ENCODE peak calls at places on chromosomes 11 and 22, in seven cellular contexts. G, B, O, I, W, D and J are unnamed samples.

GRCh38 chr11:133137939-133138338 is 394.4 kb downstream of the OPCML start:
- DNase-seq in I (no peak), B (no peak), G (no peak), O (no peak), D (no peak), W (no peak), J (no peak)

GRCh38 chr11:73510106-73510505 is 87.8 kb downstream of the FAM168A start:
- DNase-seq in B (no peak), I (no peak), W (no peak), G (no peak), D (no peak), O (no peak), J (no peak)

GRCh38 chr11:111185259-111185658 is 60.3 kb upstream of the POU2AF2 start:
- DNase-seq in O (no peak), G (no peak), B (peak), W (no peak), D (no peak), I (no peak), J (no peak)

GRCh38 chr11:20042025-20042639 is 118.1 kb downstream of the DBX1 start:
- DNase-seq in I (no peak), D (no peak), W (no peak), B (peak), G (no peak), O (no peak), J (no peak)

GRCh38 chr11:77107950-77108349 is 5.3 kb downstream of the OMP start:
- DNase-seq in D (peak), O (peak), B (peak), I (peak), W (peak), G (peak), J (peak)

GRCh38 chr11:1573077-1573846 is 1.2 kb upstream of the DUSP8 start:
- DNase-seq in B (no peak), G (no peak), I (peak), D (no peak), W (peak), O (no peak), J (no peak)

GRCh38 chr11:44936527-44936926 is 14.2 kb downstream of the TP53I11 start:
- DNase-seq in G (peak), D (peak), W (peak), I (peak), O (peak), B (peak), J (peak)

GRCh38 chr22:37109242-37109917 is at the start of gene TMPRSS6:
- DNase-seq in W (no peak), D (no peak), B (no peak), I (no peak), O (no peak), G (no peak), J (no peak)

GRCh38 chr11:125568970-125569912 is at the start of gene EI24:
- DNase-seq in W (peak), G (peak), I (peak), O (peak), B (peak), D (peak), J (peak)

GRCh38 chr11:83191491-83191890 is 2.0 kb upstream of the ANKRD42 start:
- DNase-seq in B (no peak), D (no peak), G (no peak), I (no peak), W (no peak), O (no peak), J (no peak)

GRCh38 chr11:9719949-9720646 is 56.2 kb downstream of the SWAP70 start:
- DNase-seq in W (no peak), B (no peak), I (no peak), G (no peak), D (no peak), O (no peak), J (no peak)

GRCh38 chr22:40407831-40408717 is 37.7 kb downstream of the SGSM3 start:
- DNase-seq in B (no peak), I (peak), W (no peak), D (no peak), G (no peak), O (no peak), J (no peak)

GRCh38 chr11:88508808-88509581 is 171.5 kb upstream of the CTSC start:
- DNase-seq in D (no peak), B (peak), W (no peak), I (peak), O (no peak), G (peak), J (no peak)

GRCh38 chr11:113022267-113022666 is 61.0 kb downstream of the NCAM1 start:
- DNase-seq in D (no peak), B (no peak), G (no peak), W (no peak), I (no peak), O (no peak), J (no peak)

GRCh38 chr11:59216654-59217640 is 4.2 kb upstream of the MPEG1 start:
- DNase-seq in B (peak), D (no peak), O (no peak), I (no peak), G (no peak), W (no peak), J (no peak)

GRCh38 chr11:12840871-12841516 is 166.8 kb downstream of the TEAD1 start:
- DNase-seq in I (no peak), G (no peak), W (no peak), B (peak), D (no peak), O (no peak), J (no peak)

GRCh38 chr11:20178976-20179375 is 18.7 kb upstream of the DBX1 start:
- DNase-seq in O (no peak), G (no peak), W (no peak), I (no peak), D (no peak), B (no peak), J (no peak)

GRCh38 chr11:107836811-107837210 is 21.8 kb downstream of the SLC35F2 start:
- DNase-seq in D (no peak), O (no peak), G (no peak), W (no peak), B (no peak), I (no peak), J (no peak)

GRCh38 chr11:35237860-35238715 is 99.1 kb downstream of the CD44 start:
- DNase-seq in G (no peak), O (no peak), D (peak), B (peak), W (peak), I (no peak), J (no peak)

GRCh38 chr11:19093976-19094375 is 23.0 kb upstream of the ZDHHC13 start:
- DNase-seq in D (no peak), W (no peak), I (no peak), O (no peak), G (no peak), B (peak), J (peak)

GRCh38 chr11:61120865-61121831 is 18.9 kb downstream of the CD5 start:
- DNase-seq in B (peak), G (no peak), D (peak), O (no peak), I (peak), W (peak), J (no peak)

GRCh38 chr22:20563464-20563906 is 56.1 kb downstream of the MED15 start:
- DNase-seq in O (no peak), D (no peak), G (no peak), W (no peak), I (no peak), B (no peak), J (no peak)

GRCh38 chr11:11279956-11280689 is 72.9 kb downstream of the CSNK2A3 start:
- DNase-seq in G (no peak), B (peak), I (no peak), O (peak), D (no peak), W (no peak), J (no peak)

GRCh38 chr22:25382762-25383161 is 163.3 kb downstream of the CRYBB2 start:
- DNase-seq in D (no peak), B (no peak), I (no peak), O (no peak), W (no peak), G (no peak), J (no peak)

GRCh38 chr11:45079567-45079942 is 66.9 kb upstream of the PRDM11 start:
- DNase-seq in B (no peak), W (no peak), D (no peak), G (no peak), O (no peak), I (no peak), J (no peak)

GRCh38 chr11:74932797-74933196 is 16.1 kb downstream of the XRRA1 start:
- DNase-seq in W (no peak), G (no peak), D (no peak), B (peak), I (no peak), O (peak), J (peak)

GRCh38 chr22:28983190-28983589 is 78.4 kb downstream of the C22orf31 start:
- DNase-seq in O (no peak), W (no peak), I (no peak), B (no peak), G (no peak), D (no peak), J (no peak)

GRCh38 chr22:47928626-47929025 is 1166.2 kb downstream of the TBC1D22A start:
- DNase-seq in I (no peak), D (no peak), G (no peak), B (no peak), O (no peak), W (no peak), J (no peak)

GRCh38 chr11:32131321-32131720 is 40.4 kb downstream of the RCN1 start:
- DNase-seq in B (peak), I (no peak), W (no peak), D (no peak), G (no peak), O (no peak), J (no peak)

GRCh38 chr11:6315811-6316425 is 4.4 kb downstream of the CAVIN3 start:
- DNase-seq in B (peak), I (peak), D (peak), W (peak), G (peak), O (no peak), J (no peak)

GRCh38 chr11:61174275-61174674 is 13.0 kb upstream of the VPS37C start:
- DNase-seq in W (no peak), I (no peak), B (no peak), D (no peak), G (no peak), O (no peak), J (no peak)

GRCh38 chr11:126403658-126404057 is 48.2 kb downstream of the ST3GAL4 start:
- DNase-seq in D (no peak), O (no peak), B (no peak), G (no peak), W (no peak), I (peak), J (no peak)

GRCh38 chr22:34878996-34879395 is 187.0 kb upstream of the ISX start:
- DNase-seq in I (no peak), D (no peak), B (no peak), W (no peak), G (no peak), O (no peak), J (no peak)

GRCh38 chr11:60905551-60906113 is 753 bp downstream of the PRPF19 start:
- DNase-seq in O (no peak), I (no peak), W (no peak), D (no peak), B (peak), G (no peak), J (no peak)

GRCh38 chr22:21042978-21043855 is 2.5 kb upstream of the LRRC74B start:
- DNase-seq in B (no peak), D (no peak), I (peak), O (no peak), G (no peak), W (no peak), J (no peak)

GRCh38 chr11:122995526-122995925 is 13.9 kb upstream of the BSX start:
- DNase-seq in D (no peak), G (no peak), B (no peak), W (no peak), O (no peak), I (no peak), J (no peak)

GRCh38 chr11:58928691-58929090 is 10.6 kb upstream of the GLYATL1 start:
- DNase-seq in B (no peak), O (no peak), W (no peak), I (no peak), G (no peak), D (no peak), J (no peak)

GRCh38 chr11:110032957-110033570 is 60.1 kb upstream of the ZC3H12C start:
- DNase-seq in I (no peak), D (no peak), O (no peak), W (no peak), B (no peak), G (no peak), J (no peak)

GRCh38 chr11:68506908-68507307 is 46.4 kb downstream of the PPP6R3 start:
- DNase-seq in G (no peak), B (no peak), W (no peak), D (no peak), I (no peak), O (no peak), J (no peak)
- TF ChIP-seq CTCF in G (no peak), B (no peak), W (no peak), D (no peak), I (no peak), O (no peak), J (no peak)

GRCh38 chr11:68038226-68038717 is 553 bp upstream of the TCIRG1 start:
- DNase-seq in D (peak), O (no peak), W (peak), G (peak), B (no peak), I (peak), J (no peak)

GRCh38 chr11:68037481-68038225 is 1.2 kb upstream of the TCIRG1 start:
- DNase-seq in D (peak), G (no peak), B (no peak), I (peak), W (peak), O (no peak), J (no peak)

GRCh38 chr11:68035266-68035876 is 3.5 kb upstream of the TCIRG1 start:
- DNase-seq in D (no peak), I (peak), O (no peak), W (no peak), G (peak), B (no peak), J (no peak)

GRCh38 chr11:68036717-68037239 is 2.0 kb upstream of the TCIRG1 start:
- DNase-seq in G (peak), W (peak), O (no peak), D (peak), I (peak), B (no peak), J (no peak)

GRCh38 chr11:68036141-68036716 is 2.6 kb upstream of the TCIRG1 start:
- DNase-seq in G (peak), I (peak), B (no peak), O (no peak), W (peak), D (no peak), J (no peak)
- H3K4me3 ChIP-seq in G (no peak), I (no peak), B (no peak), O (no peak), W (no peak), D (no peak), J (no peak)

GRCh38 chr11:64747961-64748715 is 4.2 kb upstream of the RASGRP2 start:
- DNase-seq in W (no peak), B (no peak), I (peak), D (no peak), G (peak), O (peak), J (no peak)

GRCh38 chr11:64751580-64751979 is 7.6 kb upstream of the RASGRP2 start:
- DNase-seq in G (peak), W (no peak), O (no peak), B (no peak), I (no peak), D (no peak), J (no peak)

GRCh38 chr11:64751136-64751535 is 7.2 kb upstream of the RASGRP2 start:
- DNase-seq in G (peak), B (no peak), O (no peak), W (no peak), I (peak), D (no peak), J (no peak)

GRCh38 chr11:64752106-64752970 is 7.4 kb downstream of the PYGM start:
- DNase-seq in W (no peak), D (no peak), I (peak), O (no peak), G (no peak), B (no peak), J (no peak)

DNA sequence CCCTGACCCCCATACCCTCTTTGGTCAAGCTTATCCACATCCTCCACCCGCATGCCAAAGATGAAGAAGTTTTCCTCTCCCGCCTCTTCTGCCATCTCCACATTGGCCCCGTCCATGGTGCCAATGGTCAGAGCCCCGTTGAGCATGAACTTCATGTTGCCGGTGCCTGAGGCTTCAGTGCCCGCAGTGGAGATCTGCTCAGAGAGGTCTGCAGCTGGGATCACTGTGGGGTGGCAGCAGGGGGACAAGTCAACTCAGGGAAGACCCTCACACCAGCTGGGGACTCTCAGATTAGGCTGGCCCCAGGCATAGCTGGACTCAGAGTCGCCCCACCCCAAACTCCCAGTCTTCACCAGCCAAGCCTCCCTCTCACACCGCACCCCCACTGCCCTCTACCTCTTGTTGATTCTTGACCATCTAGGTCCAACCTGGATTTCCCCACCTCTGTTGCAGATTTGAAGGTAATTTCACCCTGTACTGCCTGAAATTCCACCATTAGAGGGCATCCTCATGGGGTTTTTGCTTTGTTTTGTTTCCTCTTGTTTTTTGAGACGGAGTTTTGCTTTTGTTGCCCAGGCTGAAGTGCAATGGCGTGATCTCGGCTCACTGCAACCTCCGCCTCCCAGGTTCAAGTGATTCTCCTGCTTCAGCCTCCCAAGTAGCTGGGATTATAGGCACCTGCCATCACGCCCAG is 6.6 kb upstream of the RASGRP2 start:
- DNase-seq in I (peak), W (no peak), B (no peak), D (no peak), G (peak), O (no peak), J (no peak)
- TF ChIP-seq CTCF in I (no peak), W (no peak), B (peak), D (no peak), G (no peak), O (no peak), J (peak)

GRCh38 chr22:17631076-17631565 is 2.6 kb upstream of the ATP6V1E1 start:
- DNase-seq in I (no peak), O (no peak), G (no peak), D (no peak), W (no peak), B (no peak), J (no peak)

GRCh38 chr22:17627961-17628303 is 617 bp downstream of the ATP6V1E1 start:
- DNase-seq in B (no peak), I (no peak), D (no peak), G (no peak), W (no peak), O (no peak), J (no peak)

GRCh38 chr22:17629167-17629489 is 579 bp upstream of the ATP6V1E1 start:
- DNase-seq in O (no peak), B (no peak), W (no peak), G (no peak), D (no peak), I (no peak), J (no peak)

GRCh38 chr22:17628304-17629166 is at the start of gene ATP6V1E1:
- DNase-seq in G (peak), O (peak), D (peak), W (peak), B (peak), I (peak), J (peak)

DNA sequence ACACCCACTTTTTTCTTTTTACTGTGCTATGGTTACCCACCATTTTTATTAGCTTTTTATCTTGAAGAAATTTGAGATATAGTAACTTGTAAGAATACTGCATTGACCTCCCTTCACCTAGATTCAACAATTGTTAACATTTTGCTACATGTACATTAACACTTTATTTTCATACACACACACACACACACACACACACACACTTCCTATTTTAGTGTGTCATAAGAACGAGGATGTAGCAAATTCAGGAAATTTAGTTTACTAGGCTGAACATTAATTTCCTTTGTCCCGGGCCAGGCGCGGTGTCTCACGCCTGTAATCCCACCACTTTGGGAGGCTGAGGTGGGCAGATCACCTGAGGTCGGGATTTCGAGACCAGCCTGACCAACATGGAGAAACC is 1.1 kb upstream of the ATP6V1E1 start:
- DNase-seq in B (no peak), I (peak), W (no peak), O (no peak), D (no peak), G (no peak), J (no peak)
- H3K4me3 ChIP-seq in B (no peak), I (no peak), W (no peak), O (peak), D (no peak), G (peak), J (no peak)

DNA sequence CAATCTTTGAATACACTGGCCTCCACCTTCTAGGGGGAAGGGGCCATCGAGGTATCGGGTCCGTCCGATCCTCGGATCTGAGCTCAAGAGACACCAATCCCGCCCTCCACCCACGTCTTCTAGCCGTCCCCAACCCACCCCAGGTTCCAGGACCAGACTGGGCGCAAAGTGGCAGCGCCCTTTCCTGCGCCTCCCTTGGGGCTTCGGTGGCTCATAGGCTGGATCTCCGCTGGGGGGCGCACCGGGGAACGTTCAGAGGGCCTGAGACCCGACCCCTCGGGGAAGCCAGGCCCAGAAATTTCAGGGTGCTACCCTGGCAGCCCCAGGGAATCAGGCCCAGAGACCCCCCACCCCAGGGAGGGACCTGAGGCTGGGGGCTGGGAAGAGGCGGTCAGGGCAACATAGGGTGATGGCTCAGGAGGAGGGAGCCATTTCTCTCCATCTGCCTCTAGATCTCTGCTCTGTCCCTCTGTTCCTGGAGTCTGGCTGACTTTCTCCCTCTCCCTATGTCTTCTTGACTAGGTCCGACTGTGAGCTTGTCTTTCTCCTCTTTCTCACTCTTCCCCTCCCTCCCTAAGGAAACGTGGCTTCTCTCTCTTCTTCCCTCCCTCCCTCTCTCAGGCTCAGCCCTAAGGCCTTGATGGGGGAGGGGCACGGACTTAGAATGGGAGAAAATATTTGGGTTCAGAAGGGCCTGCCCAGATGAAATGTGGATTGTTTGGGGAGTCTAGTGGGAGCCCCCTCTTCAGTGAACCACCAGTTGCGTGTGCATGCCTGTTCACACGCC is 1.1 kb downstream of the CREB3L1 start:
- DNase-seq in G (peak), I (peak), W (peak), O (no peak), B (peak), D (peak), J (no peak)
- TF ChIP-seq CTCF in G (no peak), I (peak), W (peak), O (peak), B (peak), D (peak), J (peak)

GRCh38 chr22:23581252-23581634 is 1.2 kb upstream of the IGLL1 start:
- DNase-seq in D (no peak), G (no peak), I (no peak), B (no peak), O (no peak), W (no peak), J (no peak)
- H3K4me3 ChIP-seq in D (no peak), G (no peak), I (no peak), B (no peak), O (no peak), W (no peak), J (no peak)

GRCh38 chr11:121446752-121447156 is 5.4 kb upstream of the SORL1 start:
- DNase-seq in I (no peak), W (no peak), B (peak), D (no peak), G (no peak), O (peak), J (no peak)
- TF ChIP-seq CTCF in I (peak), W (no peak), B (peak), D (no peak), G (no peak), O (peak), J (peak)